ENCODE peak calls at places on chromosomes 4 and X, in four cellular contexts. One of them, this sample, is unnamed. For H3K36me3, the result is how much of the 10 kb centered on the place peaks cover.

GRCh38 chr4:88531549-88531948 is 8.0 kb upstream of the PYURF start:
- DNase-seq in SK-N-SH: no peak
- DNase-seq in mammary epithelial cell: no peak
- DNase-seq in DND-41: no peak
- DNase-seq in this sample: no peak

GRCh38 chr4:123819362-123820035 is 422.9 kb downstream of the SPRY1 start:
- DNase-seq in SK-N-SH: no peak
- DNase-seq in mammary epithelial cell: peak
- DNase-seq in DND-41: no peak
- DNase-seq in this sample: no peak

GRCh38 chr4:106149026-106149425 is 167.0 kb downstream of the TBCK start:
- DNase-seq in SK-N-SH: no peak
- DNase-seq in mammary epithelial cell: no peak
- DNase-seq in DND-41: no peak
- DNase-seq in this sample: no peak

GRCh38 chrX:43809463-43809862 is 72.8 kb downstream of the MAOB start:
- DNase-seq in SK-N-SH: no peak
- DNase-seq in mammary epithelial cell: no peak
- DNase-seq in DND-41: no peak
- DNase-seq in this sample: no peak

GRCh38 chrX:37378399-37378798 is 29.2 kb downstream of the PRRG1 start:
- DNase-seq in SK-N-SH: no peak
- DNase-seq in mammary epithelial cell: no peak
- DNase-seq in DND-41: no peak
- DNase-seq in this sample: no peak

GRCh38 chr4:22385615-22386014 is 130.3 kb downstream of the ADGRA3 start:
- DNase-seq in SK-N-SH: no peak
- DNase-seq in mammary epithelial cell: peak
- DNase-seq in DND-41: no peak
- DNase-seq in this sample: no peak

GRCh38 chr4:55808187-55808586 is 11.4 kb upstream of the EXOC1L start:
- DNase-seq in SK-N-SH: peak
- DNase-seq in mammary epithelial cell: no peak
- DNase-seq in DND-41: no peak
- DNase-seq in this sample: no peak

GRCh38 chr4:151887151-151887815 is 126.5 kb upstream of the GATB start:
- DNase-seq in SK-N-SH: no peak
- DNase-seq in mammary epithelial cell: peak
- DNase-seq in DND-41: peak
- DNase-seq in this sample: no peak

GRCh38 chr4:176433983-176434382 is 114.2 kb downstream of the SPCS3 start:
- DNase-seq in SK-N-SH: no peak
- DNase-seq in mammary epithelial cell: no peak
- DNase-seq in DND-41: no peak
- DNase-seq in this sample: no peak

GRCh38 chrX:12526296-12526695 is 264.9 kb upstream of the PRPS2 start:
- DNase-seq in SK-N-SH: no peak
- DNase-seq in mammary epithelial cell: no peak
- DNase-seq in DND-41: no peak
- DNase-seq in this sample: no peak

GRCh38 chrX:27878862-27879261 is 71.1 kb downstream of the MAGEB10 start:
- DNase-seq in SK-N-SH: no peak
- DNase-seq in mammary epithelial cell: no peak
- DNase-seq in DND-41: no peak
- DNase-seq in this sample: no peak

GRCh38 chr4:7911044-7911578 is 28.6 kb downstream of the AFAP1 start:
- DNase-seq in SK-N-SH: peak
- DNase-seq in mammary epithelial cell: peak
- DNase-seq in DND-41: no peak
- DNase-seq in this sample: no peak

GRCh38 chr4:7909463-7909862 is 30.2 kb downstream of the AFAP1 start:
- DNase-seq in SK-N-SH: no peak
- DNase-seq in mammary epithelial cell: no peak
- DNase-seq in DND-41: no peak
- DNase-seq in this sample: no peak

GRCh38 chr4:184416913-184417734 is 57.2 kb downstream of the IRF2 start:
- DNase-seq in SK-N-SH: no peak
- DNase-seq in mammary epithelial cell: peak
- DNase-seq in DND-41: peak
- DNase-seq in this sample: peak

GRCh38 chr4:69054578-69055200 is 41.6 kb upstream of the UGT2B7 start:
- DNase-seq in SK-N-SH: no peak
- DNase-seq in mammary epithelial cell: peak
- DNase-seq in DND-41: no peak
- DNase-seq in this sample: no peak

GRCh38 chr4:8274772-8275241 is 5.3 kb downstream of the HTRA3 start:
- DNase-seq in SK-N-SH: peak
- DNase-seq in mammary epithelial cell: peak
- DNase-seq in DND-41: no peak
- DNase-seq in this sample: no peak

GRCh38 chr4:9997881-9998280 is 23.4 kb downstream of the SLC2A9 start:
- DNase-seq in SK-N-SH: no peak
- DNase-seq in mammary epithelial cell: no peak
- DNase-seq in DND-41: no peak
- DNase-seq in this sample: no peak

GRCh38 chrX:96483642-96484160 is 200.9 kb upstream of the DIAPH2 start:
- DNase-seq in SK-N-SH: no peak
- DNase-seq in mammary epithelial cell: no peak
- DNase-seq in DND-41: no peak
- DNase-seq in this sample: no peak

DNA sequence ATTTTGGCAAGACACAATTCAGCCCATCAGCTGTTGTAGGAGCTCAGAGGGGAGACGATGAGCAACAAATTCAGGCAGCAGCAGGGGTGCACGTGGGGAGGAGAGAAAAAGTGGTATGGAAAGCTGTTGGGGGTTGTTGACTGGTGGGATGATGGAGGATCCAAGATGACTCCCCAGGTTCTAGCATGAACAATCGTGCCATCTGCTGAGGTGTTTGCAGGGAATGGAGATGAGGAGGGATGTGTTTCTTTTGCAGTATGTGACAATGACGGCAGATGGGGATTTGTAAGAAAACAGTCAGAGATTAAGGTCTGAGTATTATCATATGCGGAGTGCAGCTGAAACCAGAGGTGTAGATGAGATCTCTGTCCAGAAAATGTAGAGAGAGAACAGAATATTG is 63.3 kb downstream of the SEL1L3 start:
- DNase-seq in SK-N-SH: no peak
- DNase-seq in mammary epithelial cell: no peak
- DNase-seq in DND-41: no peak
- DNase-seq in this sample: no peak
- H3K36me3 ChIP-seq in SK-N-SH: under half
- H3K36me3 ChIP-seq in mammary epithelial cell: under half
- H3K36me3 ChIP-seq in DND-41: under half
- H3K36me3 ChIP-seq in this sample: half or more

GRCh38 chr4:101969965-101970364 is 179.4 kb downstream of the BANK1 start:
- DNase-seq in SK-N-SH: no peak
- DNase-seq in mammary epithelial cell: no peak
- DNase-seq in DND-41: no peak
- DNase-seq in this sample: no peak

GRCh38 chr4:101977096-101977495 is 186.6 kb downstream of the BANK1 start:
- DNase-seq in SK-N-SH: no peak
- DNase-seq in mammary epithelial cell: peak
- DNase-seq in DND-41: no peak
- DNase-seq in this sample: no peak

GRCh38 chr4:101972791-101973190 is 182.3 kb downstream of the BANK1 start:
- DNase-seq in SK-N-SH: no peak
- DNase-seq in mammary epithelial cell: peak
- DNase-seq in DND-41: peak
- DNase-seq in this sample: no peak

GRCh38 chr4:101970555-101970954 is 180.0 kb downstream of the BANK1 start:
- DNase-seq in SK-N-SH: no peak
- DNase-seq in mammary epithelial cell: no peak
- DNase-seq in DND-41: no peak
- DNase-seq in this sample: no peak

GRCh38 chr4:101973331-101973730 is 182.8 kb downstream of the BANK1 start:
- DNase-seq in SK-N-SH: no peak
- DNase-seq in mammary epithelial cell: no peak
- DNase-seq in DND-41: no peak
- DNase-seq in this sample: no peak
- H3K4me2 ChIP-seq in SK-N-SH: no peak
- H3K4me2 ChIP-seq in mammary epithelial cell: no peak
- H3K4me2 ChIP-seq in DND-41: no peak
- H3K4me2 ChIP-seq in this sample: no peak

GRCh38 chrX:48864210-48864609 is 28.8 kb upstream of the PCSK1N start:
- DNase-seq in SK-N-SH: no peak
- DNase-seq in mammary epithelial cell: peak
- DNase-seq in DND-41: no peak
- DNase-seq in this sample: no peak
- H2AFZ ChIP-seq in SK-N-SH: no peak
- H2AFZ ChIP-seq in mammary epithelial cell: no peak
- H2AFZ ChIP-seq in DND-41: no peak
- H2AFZ ChIP-seq in this sample: no peak

DNA sequence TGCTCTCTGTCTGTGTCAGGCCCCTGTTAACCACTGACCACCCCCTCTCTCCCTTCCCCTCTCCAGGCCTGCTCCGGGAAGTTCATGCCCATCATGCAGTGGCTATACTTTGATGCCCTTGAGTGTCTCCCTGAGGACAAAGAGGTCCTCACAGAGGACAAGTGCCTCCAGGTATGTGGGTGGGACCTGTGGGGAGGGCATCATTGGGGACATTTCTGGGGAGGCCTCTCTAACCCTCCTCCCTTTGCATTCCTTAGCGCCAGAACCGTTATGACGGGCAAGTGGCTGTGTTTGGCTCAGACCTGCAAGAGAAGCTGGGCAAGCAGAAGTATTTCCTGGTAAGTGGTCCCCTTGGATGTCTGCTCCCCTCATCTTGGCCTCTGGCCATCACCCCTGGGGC is 9.2 kb downstream of the UBA1 start:
- DNase-seq in SK-N-SH: no peak
- DNase-seq in mammary epithelial cell: no peak
- DNase-seq in DND-41: no peak
- DNase-seq in this sample: no peak
- H3K36me3 ChIP-seq in SK-N-SH: half or more
- H3K36me3 ChIP-seq in mammary epithelial cell: half or more
- H3K36me3 ChIP-seq in DND-41: half or more
- H3K36me3 ChIP-seq in this sample: half or more

DNA sequence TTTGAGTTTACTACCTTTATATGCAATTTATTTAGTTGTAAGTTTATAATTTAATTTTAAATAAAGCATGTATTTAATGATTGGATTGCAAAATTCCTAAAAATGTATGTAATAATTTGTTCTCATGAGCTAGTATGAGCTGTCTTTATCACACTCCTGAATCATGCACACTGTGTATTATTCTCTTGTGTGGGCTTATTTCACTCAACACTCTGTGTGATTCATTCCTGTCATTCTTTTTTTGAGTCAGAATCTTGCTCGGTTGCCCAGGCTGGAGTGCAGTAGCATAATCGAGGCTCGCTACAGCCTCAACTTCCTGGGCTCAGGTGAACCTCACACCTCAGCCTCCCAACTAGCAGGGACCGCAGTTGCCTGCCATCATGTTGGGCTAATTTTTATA is 123.1 kb upstream of the SLC34A2 start:
- DNase-seq in SK-N-SH: no peak
- DNase-seq in mammary epithelial cell: no peak
- DNase-seq in DND-41: no peak
- DNase-seq in this sample: no peak
- H3K4me2 ChIP-seq in SK-N-SH: no peak
- H3K4me2 ChIP-seq in mammary epithelial cell: no peak
- H3K4me2 ChIP-seq in DND-41: no peak
- H3K4me2 ChIP-seq in this sample: no peak

DNA sequence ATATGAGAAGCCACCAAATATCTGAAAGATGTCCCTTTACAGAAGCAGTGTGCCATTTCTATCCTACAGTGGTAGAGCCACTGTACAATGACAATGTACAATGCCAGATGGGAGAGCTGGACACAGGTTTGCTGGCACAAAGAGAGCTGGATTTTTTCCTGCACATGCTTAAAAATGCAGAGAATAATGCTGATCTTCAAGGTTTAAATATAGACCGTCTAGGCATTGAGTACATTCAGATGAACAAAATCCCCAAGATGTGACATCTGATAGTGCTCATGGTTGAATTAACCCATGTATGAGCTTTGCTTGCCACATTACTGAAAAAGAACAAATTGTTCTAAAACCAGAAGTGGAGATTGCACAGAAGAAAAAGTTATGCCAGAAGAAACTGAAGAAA is 11.7 kb downstream of the ADGRL3 start:
- DNase-seq in SK-N-SH: no peak
- DNase-seq in mammary epithelial cell: no peak
- DNase-seq in DND-41: no peak
- DNase-seq in this sample: no peak
- H2AFZ ChIP-seq in SK-N-SH: no peak
- H2AFZ ChIP-seq in mammary epithelial cell: no peak
- H2AFZ ChIP-seq in DND-41: no peak
- H2AFZ ChIP-seq in this sample: no peak

DNA sequence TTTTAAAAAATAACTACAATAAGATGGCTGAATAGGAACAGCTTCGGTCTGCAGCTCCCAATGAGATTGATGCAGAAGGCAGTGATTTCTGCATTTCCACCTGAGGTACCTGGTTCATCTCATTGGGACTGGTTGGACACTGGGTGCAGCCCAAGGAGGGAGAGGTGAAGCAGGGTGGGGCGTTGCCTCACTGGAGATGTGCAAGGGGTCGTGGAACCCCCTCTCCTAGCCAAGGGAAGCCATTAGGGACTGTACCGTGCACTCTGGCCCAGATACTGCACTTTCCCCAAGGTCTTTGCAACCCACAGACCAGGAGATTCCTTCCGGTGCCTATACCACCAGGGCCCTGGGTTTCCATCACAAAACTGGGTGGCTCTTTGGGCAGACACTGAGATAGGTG is 640.1 kb downstream of the IQCM start:
- DNase-seq in SK-N-SH: no peak
- DNase-seq in mammary epithelial cell: no peak
- DNase-seq in DND-41: no peak
- DNase-seq in this sample: no peak
- H3K36me3 ChIP-seq in SK-N-SH: under half
- H3K36me3 ChIP-seq in mammary epithelial cell: under half
- H3K36me3 ChIP-seq in DND-41: under half
- H3K36me3 ChIP-seq in this sample: under half

DNA sequence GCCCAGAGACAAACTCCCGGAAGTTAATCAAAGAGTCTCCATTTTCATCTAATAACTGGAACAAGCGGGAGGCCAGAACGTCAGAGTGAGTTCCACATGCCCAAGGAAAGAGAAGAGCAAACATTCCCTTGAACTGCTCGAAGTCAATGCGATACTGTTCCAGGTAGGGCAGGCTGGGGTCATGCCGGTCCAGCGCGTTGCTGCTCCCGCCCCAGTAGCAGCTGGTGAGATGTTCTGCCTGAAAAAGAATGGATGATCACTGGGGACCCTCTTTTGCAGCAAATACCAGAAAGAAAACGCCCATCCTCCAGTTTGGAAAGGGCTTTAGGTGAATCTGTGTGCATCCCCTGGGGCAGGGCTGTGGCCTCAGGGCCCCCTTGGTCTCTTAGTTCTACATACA is 65.2 kb upstream of the UCP1 start:
- DNase-seq in SK-N-SH: no peak
- DNase-seq in mammary epithelial cell: no peak
- DNase-seq in DND-41: no peak
- DNase-seq in this sample: peak
- H3K4me2 ChIP-seq in SK-N-SH: no peak
- H3K4me2 ChIP-seq in mammary epithelial cell: no peak
- H3K4me2 ChIP-seq in DND-41: no peak
- H3K4me2 ChIP-seq in this sample: no peak